ENCODE peak calls at places on chromosomes 5 and 9, in four cellular contexts. O is mesothelial cell of epicardium, K is RWPE1, B is pulmonary artery endothelial cell. G is an unnamed sample.

GRCh38 chr9:6929428-6929827 is 171.7 kb downstream of the KDM4C start:
- DNase-seq in O (no peak), B (no peak), K (no peak), G (no peak)

GRCh38 chr9:127877566-127877998 is at the start of gene AK1:
- DNase-seq in O (peak; percentile 60), K (peak; percentile 81), B (no peak), G (peak; percentile 82)

GRCh38 chr5:38237681-38238080 is 20.7 kb upstream of the EGFLAM start:
- DNase-seq in B (no peak), K (no peak), O (no peak), G (no peak)

GRCh38 chr5:51860532-51861018 is 477.3 kb downstream of the ISL1 start:
- DNase-seq in K (no peak), O (no peak), B (no peak), G (no peak)

GRCh38 chr5:115557667-115558387 is 13.3 kb upstream of the FEM1C start:
- DNase-seq in K (no peak), B (no peak), O (no peak), G (no peak)

GRCh38 chr9:124934290-124934689 is 6.6 kb downstream of the GOLGA1 start:
- DNase-seq in K (no peak), B (peak; percentile 41), O (no peak), G (no peak)

GRCh38 chr5:177083351-177083750 is 3.4 kb upstream of the FGFR4 start:
- DNase-seq in O (no peak), K (no peak), B (no peak), G (no peak)

GRCh38 chr5:75656311-75657003 is 45.2 kb downstream of the ANKDD1B start:
- DNase-seq in B (no peak), O (no peak), K (peak; percentile 48), G (no peak)

GRCh38 chr5:179865471-179866240 is 7.0 kb upstream of the MRNIP start:
- DNase-seq in O (no peak), B (no peak), K (peak; percentile 60), G (no peak)

GRCh38 chr9:123339666-123340414 is 16.2 kb upstream of the CRB2 start:
- DNase-seq in B (no peak), O (no peak), K (no peak), G (no peak)

GRCh38 chr5:143652104-143652700 is 159.8 kb upstream of the HMHB1 start:
- DNase-seq in O (no peak), K (no peak), B (no peak), G (no peak)

GRCh38 chr5:143390941-143391340 is 12.5 kb downstream of the NR3C1 start:
- DNase-seq in B (no peak), O (no peak), K (no peak), G (no peak)

GRCh38 chr9:113742878-113743277 is 133.2 kb upstream of the ZNF618 start:
- DNase-seq in B (no peak), O (no peak), K (no peak), G (no peak)

GRCh38 chr5:93870649-93871048 is 129.2 kb upstream of the POU5F2 start:
- DNase-seq in K (no peak), B (no peak), O (no peak), G (no peak)

GRCh38 chr5:2756211-2756746 is 4.8 kb upstream of the IRX2 start:
- DNase-seq in B (no peak), O (peak; percentile 58), K (peak; percentile 42), G (peak; percentile 67)

GRCh38 chr5:175088963-175089362 is 355.0 kb downstream of the DRD1 start:
- DNase-seq in B (no peak), K (no peak), O (no peak), G (no peak)

G was measured in breast epithelium.